ENCODE peak calls at places on chromosomes 11 and 22, in seven cellular contexts. I is K562, A is HepG2, F is SK-N-SH, Q is HCT116, Z is GM12878, T is H1. K is an unnamed sample.

GRCh38 chr11:66937334-66937733 is 20.8 kb downstream of the PC start:
- DNase-seq in Z (no peak), Q (no peak), T (no peak), F (no peak), A (no peak), I (no peak), K (no peak)

GRCh38 chr11:85752201-85752889 is 58.6 kb downstream of the SYTL2 start:
- DNase-seq in A (no peak), I (no peak), Q (no peak), T (no peak), Z (no peak), F (no peak), K (no peak)

GRCh38 chr11:68855205-68855978 is 13.7 kb upstream of the CPT1A start:
- DNase-seq in A (no peak), Z (no peak), Q (no peak), F (peak; percentile 75), T (no peak), I (no peak), K (no peak)

GRCh38 chr11:662689-663274 is 25.7 kb downstream of the DRD4 start:
- DNase-seq in T (no peak), F (peak; percentile 92), I (peak; percentile 72), A (peak; percentile 39), Z (no peak), Q (peak; percentile 48), K (peak; percentile 72)

GRCh38 chr11:14357843-14358728 is 897 bp downstream of the RRAS2 start:
- DNase-seq in Q (peak; percentile 37), Z (no peak), A (peak; percentile 66), I (peak; percentile 75), T (no peak), F (peak; percentile 83), K (peak; percentile 35)

GRCh38 chr11:11722246-11722645 is 100.4 kb upstream of the GALNT18 start:
- DNase-seq in I (no peak), Q (no peak), T (no peak), Z (no peak), F (no peak), A (no peak), K (no peak)

GRCh38 chr11:131609921-131610320 is 239.5 kb downstream of the NTM start:
- DNase-seq in A (no peak), Q (no peak), T (no peak), F (no peak), Z (no peak), I (no peak), K (no peak)

GRCh38 chr11:134243913-134244312 is 9.2 kb downstream of the THYN1 start:
- DNase-seq in T (no peak), A (no peak), F (no peak), Z (no peak), Q (no peak), I (no peak), K (no peak)

GRCh38 chr22:22759371-22759770 is 115.0 kb downstream of the GGTLC2 start:
- DNase-seq in Q (no peak), T (no peak), Z (no peak), I (no peak), A (no peak), F (no peak), K (no peak)

GRCh38 chr11:20048246-20048645 is 112.0 kb downstream of the DBX1 start:
- DNase-seq in T (no peak), Q (no peak), A (no peak), Z (no peak), I (no peak), F (no peak), K (no peak)

GRCh38 chr11:67260406-67260805 is 5.9 kb upstream of the GRK2 start:
- DNase-seq in Q (no peak), I (no peak), Z (no peak), F (no peak), A (no peak), T (no peak), K (no peak)

GRCh38 chr11:79313513-79313912 is 127.3 kb downstream of the TENM4 start:
- DNase-seq in T (no peak), F (no peak), Z (no peak), I (no peak), A (no peak), Q (no peak), K (no peak)

GRCh38 chr11:74004694-74005615 is 3.9 kb downstream of the UCP3 start:
- DNase-seq in I (peak; percentile 57), A (no peak), Q (no peak), T (no peak), Z (no peak), F (no peak), K (no peak)

GRCh38 chr11:116294630-116295029 is 478.2 kb downstream of the BUD13 start:
- DNase-seq in Q (no peak), F (no peak), Z (no peak), T (no peak), I (no peak), A (peak; percentile 39), K (peak; percentile 68)

GRCh38 chr11:76236092-76237026 is 30.1 kb upstream of the WNT11 start:
- DNase-seq in A (no peak), T (no peak), I (peak; percentile 61), F (peak; percentile 84), Q (peak; percentile 16), Z (no peak), K (peak; percentile 63)

GRCh38 chr22:40436460-40437431 is 66.4 kb downstream of the SGSM3 start:
- DNase-seq in I (peak; percentile 64), Z (peak; percentile 88), T (no peak), F (peak; percentile 39), Q (peak; percentile 53), A (peak; percentile 41), K (peak; percentile 59)

GRCh38 chr11:111372538-111372937 is 6.5 kb downstream of the POU2AF1 start:
- DNase-seq in I (no peak), Q (no peak), Z (no peak), F (no peak), A (no peak), T (no peak), K (no peak)

GRCh38 chr11:66293352-66293751 is 1.7 kb downstream of the TMEM151A start:
- DNase-seq in Q (no peak), I (no peak), A (no peak), Z (no peak), T (no peak), F (no peak), K (no peak)

GRCh38 chr22:22384267-22384666 is 124.3 kb downstream of the ZNF280B start:
- DNase-seq in F (no peak), T (no peak), Z (no peak), I (no peak), Q (no peak), A (no peak), K (no peak)

GRCh38 chr11:68667511-68668253 is 16.7 kb upstream of the GAL start:
- DNase-seq in A (no peak), I (no peak), T (no peak), F (no peak), Q (no peak), Z (no peak), K (no peak)

GRCh38 chr22:38850399-38850798 is 6.6 kb upstream of the NPTXR start:
- DNase-seq in A (no peak), I (no peak), T (no peak), F (no peak), Z (no peak), Q (no peak), K (no peak)

GRCh38 chr11:102449651-102450570 is 2.7 kb downstream of the TMEM123 start:
- DNase-seq in T (no peak), A (peak; percentile 53), I (no peak), Q (no peak), F (no peak), Z (no peak), K (no peak)

GRCh38 chr11:110366234-110366633 is 63.5 kb upstream of the FDX1 start:
- DNase-seq in Z (no peak), Q (no peak), F (no peak), I (no peak), A (no peak), T (no peak), K (peak; percentile 49)

GRCh38 chr11:20089357-20089756 is 70.9 kb downstream of the DBX1 start:
- DNase-seq in A (no peak), Z (no peak), F (no peak), Q (no peak), I (no peak), T (no peak), K (no peak)

GRCh38 chr22:36141481-36141880 is 19.1 kb downstream of the APOL3 start:
- DNase-seq in Z (no peak), Q (no peak), A (no peak), T (no peak), F (no peak), I (no peak), K (no peak)
- TF ChIP-seq JUND in Z (no peak), Q (no peak), A (no peak), T (no peak), F (no peak), I (no peak), K (no peak)

DNA sequence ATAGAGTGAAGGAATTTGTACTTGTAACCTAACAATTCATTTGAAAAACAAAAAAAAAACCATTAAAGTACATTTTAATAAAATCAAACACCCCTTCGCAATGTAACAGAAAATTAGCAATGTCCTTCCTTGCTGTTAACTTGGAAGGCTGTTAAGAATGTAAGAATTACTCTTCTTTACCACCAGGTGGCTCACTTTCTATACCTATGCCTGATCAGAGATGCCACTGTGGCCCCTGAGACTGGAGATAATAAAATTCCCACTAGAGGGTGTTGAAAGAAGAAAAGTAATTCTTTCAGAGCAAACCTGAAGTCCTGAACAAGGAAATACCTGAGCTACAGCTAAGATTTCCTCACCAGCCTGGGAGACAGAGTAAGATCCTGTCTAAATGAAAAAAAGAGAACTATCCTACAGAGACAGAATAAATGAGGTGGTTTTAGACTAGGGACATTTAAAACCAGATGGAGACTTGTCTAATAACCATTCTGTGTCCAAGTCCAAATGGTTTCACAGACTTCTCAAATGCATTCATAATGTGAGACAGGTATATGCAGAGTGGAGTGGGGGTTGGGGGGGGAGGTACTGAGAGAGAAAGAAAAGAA is 1089.3 kb downstream of the FAM181B start:
- DNase-seq in A (peak; percentile 60), I (peak; percentile 53), Q (peak; percentile 4), Z (no peak), F (peak; percentile 33), T (no peak), K (peak; percentile 70)
- TF ChIP-seq JUND in A (no peak), I (no peak), Q (no peak), Z (no peak), F (no peak), T (peak; percentile 15), K (no peak)

GRCh38 chr11:115182282-115182952 is 321.8 kb downstream of the CADM1 start:
- DNase-seq in Z (no peak), F (no peak), T (no peak), Q (no peak), A (no peak), I (no peak), K (no peak)
- TF ChIP-seq JUND in Z (no peak), F (no peak), T (no peak), Q (no peak), A (no peak), I (no peak), K (no peak)

DNA sequence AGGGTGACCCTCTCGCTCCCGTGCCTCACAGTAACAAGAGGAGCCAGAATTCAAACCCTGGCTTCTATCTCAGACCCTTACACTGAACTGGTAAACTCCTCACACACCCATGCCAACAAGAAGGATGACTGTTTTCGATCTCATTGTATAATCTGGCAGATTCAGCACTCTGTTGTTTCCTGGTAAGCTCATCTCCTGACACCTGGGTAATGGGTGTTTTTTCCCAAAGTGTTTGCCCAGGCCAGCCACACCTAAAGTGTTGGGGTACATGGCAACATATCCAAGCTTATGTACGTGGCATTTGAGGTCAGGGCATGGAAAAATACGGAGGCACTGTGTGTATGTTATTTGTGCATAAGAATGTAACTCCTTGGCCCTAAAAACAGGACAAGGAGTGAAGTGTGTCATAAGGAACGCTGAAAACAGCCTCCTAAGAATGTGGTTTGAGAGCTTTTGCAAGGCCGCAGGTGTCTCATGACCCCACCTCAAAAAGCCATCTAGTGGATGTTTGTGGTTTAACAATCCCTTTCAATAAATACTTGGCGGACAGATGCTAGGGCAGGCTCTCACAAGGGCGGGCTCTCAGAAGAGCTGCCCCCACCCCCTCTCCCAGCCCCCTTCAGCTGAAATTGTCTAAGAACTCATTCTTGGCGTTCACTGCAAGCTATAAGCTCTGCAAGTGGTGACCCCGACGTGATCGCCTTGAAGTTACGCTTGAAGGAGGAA is at the start of gene MS4A15:
- DNase-seq in Q (peak; percentile 29), Z (no peak), A (peak; percentile 36), T (no peak), F (peak; percentile 57), I (peak; percentile 66), K (peak; percentile 93)
- TF ChIP-seq JUND in Q (no peak), Z (no peak), A (no peak), T (no peak), F (no peak), I (no peak), K (no peak)